ENCODE peak calls at places on chromosomes 1 and 21, in seven cellular contexts. One of them, this sample, is unnamed.
A peak's percentile ranks its signal among the peaks of the same experiment; 100 is the strongest.

GRCh38 chr1:80542231-80542630 is 1258.5 kb upstream of the ADGRL2 start:
- DNase-seq in K562: no peak
- DNase-seq in SK-N-SH: no peak
- DNase-seq in HepG2: no peak
- DNase-seq in GM12891: no peak
- DNase-seq in H1: no peak
- DNase-seq in GM12878: no peak
- DNase-seq in this sample: no peak

GRCh38 chr1:33358114-33358770 is 37.3 kb upstream of the A3GALT2 start:
- DNase-seq in K562: no peak
- DNase-seq in SK-N-SH: no peak
- DNase-seq in HepG2: no peak
- DNase-seq in GM12891: no peak
- DNase-seq in H1: no peak
- DNase-seq in GM12878: no peak
- DNase-seq in this sample: no peak

GRCh38 chr1:117110774-117111173 is 10.8 kb downstream of the TRIM45 start:
- DNase-seq in K562: no peak
- DNase-seq in SK-N-SH: no peak
- DNase-seq in HepG2: no peak
- DNase-seq in GM12891: no peak
- DNase-seq in H1: no peak
- DNase-seq in GM12878: no peak
- DNase-seq in this sample: no peak

GRCh38 chr21:32726742-32727477 is 903 bp downstream of the SYNJ1 start:
- DNase-seq in K562: peak; percentile 67
- DNase-seq in SK-N-SH: peak; percentile 34
- DNase-seq in HepG2: no peak
- DNase-seq in GM12891: peak; percentile 14
- DNase-seq in H1: no peak
- DNase-seq in GM12878: no peak
- DNase-seq in this sample: no peak

GRCh38 chr1:243346481-243346880 is 90.6 kb downstream of the SDCCAG8 start:
- DNase-seq in K562: no peak
- DNase-seq in SK-N-SH: no peak
- DNase-seq in HepG2: no peak
- DNase-seq in GM12891: no peak
- DNase-seq in H1: no peak
- DNase-seq in GM12878: no peak
- DNase-seq in this sample: no peak

GRCh38 chr1:237677979-237678378 is 212.7 kb downstream of the ZP4 start:
- DNase-seq in K562: no peak
- DNase-seq in SK-N-SH: peak; percentile 21
- DNase-seq in HepG2: no peak
- DNase-seq in GM12891: no peak
- DNase-seq in H1: no peak
- DNase-seq in GM12878: no peak
- DNase-seq in this sample: no peak

GRCh38 chr1:223052931-223053330 is 90.1 kb downstream of the TLR5 start:
- DNase-seq in K562: no peak
- DNase-seq in SK-N-SH: no peak
- DNase-seq in HepG2: no peak
- DNase-seq in GM12891: no peak
- DNase-seq in H1: no peak
- DNase-seq in GM12878: no peak
- DNase-seq in this sample: no peak

GRCh38 chr1:216554934-216555333 is 131.7 kb upstream of the USH2A start:
- DNase-seq in K562: no peak
- DNase-seq in SK-N-SH: no peak
- DNase-seq in HepG2: no peak
- DNase-seq in GM12891: no peak
- DNase-seq in H1: no peak
- DNase-seq in GM12878: no peak
- DNase-seq in this sample: no peak

GRCh38 chr1:32335951-32336867 is at the start of gene MARCKSL1:
- DNase-seq in K562: peak; percentile 92
- DNase-seq in SK-N-SH: peak; percentile 96
- DNase-seq in HepG2: peak; percentile 63
- DNase-seq in GM12891: peak; percentile 76
- DNase-seq in H1: peak; percentile 27
- DNase-seq in GM12878: no peak
- DNase-seq in this sample: peak; percentile 75
- TF ChIP-seq POLR2AphosphoS5 in K562: peak; percentile 98
- TF ChIP-seq POLR2AphosphoS5 in SK-N-SH: peak; percentile 99
- TF ChIP-seq POLR2AphosphoS5 in HepG2: peak; percentile 88
- TF ChIP-seq POLR2AphosphoS5 in GM12891: peak; percentile 93
- TF ChIP-seq POLR2AphosphoS5 in H1: peak; percentile 82
- TF ChIP-seq POLR2AphosphoS5 in GM12878: peak; percentile 97
- TF ChIP-seq POLR2AphosphoS5 in this sample: peak; percentile 88

GRCh38 chr1:84768634-84769033 is 78.4 kb upstream of the SSX2IP start:
- DNase-seq in K562: no peak
- DNase-seq in SK-N-SH: no peak
- DNase-seq in HepG2: no peak
- DNase-seq in GM12891: no peak
- DNase-seq in H1: no peak
- DNase-seq in GM12878: no peak
- DNase-seq in this sample: no peak

GRCh38 chr1:84762664-84763063 is 72.4 kb upstream of the SSX2IP start:
- DNase-seq in K562: no peak
- DNase-seq in SK-N-SH: no peak
- DNase-seq in HepG2: no peak
- DNase-seq in GM12891: no peak
- DNase-seq in H1: no peak
- DNase-seq in GM12878: no peak
- DNase-seq in this sample: no peak

GRCh38 chr1:84758968-84759491 is 68.8 kb upstream of the SSX2IP start:
- DNase-seq in K562: no peak
- DNase-seq in SK-N-SH: no peak
- DNase-seq in HepG2: no peak
- DNase-seq in GM12891: no peak
- DNase-seq in H1: no peak
- DNase-seq in GM12878: no peak
- DNase-seq in this sample: no peak

GRCh38 chr1:84759756-84760155 is 69.5 kb upstream of the SSX2IP start:
- DNase-seq in K562: no peak
- DNase-seq in SK-N-SH: no peak
- DNase-seq in HepG2: no peak
- DNase-seq in GM12891: no peak
- DNase-seq in H1: no peak
- DNase-seq in GM12878: no peak
- DNase-seq in this sample: no peak

GRCh38 chr1:84763912-84764675 is 73.8 kb upstream of the SSX2IP start:
- DNase-seq in K562: no peak
- DNase-seq in SK-N-SH: no peak
- DNase-seq in HepG2: no peak
- DNase-seq in GM12891: no peak
- DNase-seq in H1: no peak
- DNase-seq in GM12878: no peak
- DNase-seq in this sample: no peak
- TF ChIP-seq TAF1 in K562: no peak
- TF ChIP-seq TAF1 in SK-N-SH: no peak
- TF ChIP-seq TAF1 in HepG2: no peak
- TF ChIP-seq TAF1 in GM12891: no peak
- TF ChIP-seq TAF1 in H1: no peak
- TF ChIP-seq TAF1 in GM12878: no peak
- TF ChIP-seq TAF1 in this sample: no peak

DNA sequence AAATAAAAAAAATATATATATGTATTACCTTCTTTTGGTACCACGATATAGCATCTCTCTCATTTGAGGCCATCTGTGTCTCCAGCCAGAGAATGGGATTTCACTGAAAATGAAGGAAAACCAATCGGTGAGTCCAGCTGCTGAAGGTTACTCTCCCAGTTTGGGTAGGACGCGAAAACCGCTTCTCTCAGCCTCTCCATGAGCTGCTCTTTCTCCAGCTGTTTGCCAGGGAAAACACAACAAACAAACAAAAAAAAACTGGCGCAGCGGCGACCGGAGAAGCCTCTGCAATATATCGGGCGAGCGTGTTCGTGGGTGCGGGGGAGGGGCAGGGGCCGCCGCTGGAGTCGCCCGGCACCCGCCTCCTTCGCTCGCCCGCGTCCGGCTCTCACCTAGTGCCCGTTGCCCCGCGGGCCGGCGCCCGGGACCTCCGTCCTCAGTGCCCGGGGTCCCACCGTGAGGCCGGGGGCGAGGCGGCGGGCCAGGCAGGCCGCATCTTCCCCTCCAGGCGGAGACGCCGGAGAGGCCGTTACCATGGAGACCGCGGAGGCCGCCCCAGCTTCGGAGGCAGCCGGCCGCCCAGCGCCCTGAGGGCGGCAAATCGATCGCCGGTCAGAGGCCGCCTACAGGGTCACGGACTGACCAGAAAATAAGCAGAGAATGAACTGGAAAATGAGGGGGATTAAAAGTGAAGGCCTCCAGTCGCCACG is 500 bp downstream of the PHTF1 start:
- DNase-seq in K562: peak; percentile 84
- DNase-seq in SK-N-SH: peak; percentile 82
- DNase-seq in HepG2: peak; percentile 49
- DNase-seq in GM12891: peak; percentile 58
- DNase-seq in H1: peak; percentile 7
- DNase-seq in GM12878: no peak
- DNase-seq in this sample: peak; percentile 60
- TF ChIP-seq POLR2AphosphoS5 in K562: no peak
- TF ChIP-seq POLR2AphosphoS5 in SK-N-SH: no peak
- TF ChIP-seq POLR2AphosphoS5 in HepG2: no peak
- TF ChIP-seq POLR2AphosphoS5 in GM12891: no peak
- TF ChIP-seq POLR2AphosphoS5 in H1: no peak
- TF ChIP-seq POLR2AphosphoS5 in GM12878: no peak
- TF ChIP-seq POLR2AphosphoS5 in this sample: no peak

DNA sequence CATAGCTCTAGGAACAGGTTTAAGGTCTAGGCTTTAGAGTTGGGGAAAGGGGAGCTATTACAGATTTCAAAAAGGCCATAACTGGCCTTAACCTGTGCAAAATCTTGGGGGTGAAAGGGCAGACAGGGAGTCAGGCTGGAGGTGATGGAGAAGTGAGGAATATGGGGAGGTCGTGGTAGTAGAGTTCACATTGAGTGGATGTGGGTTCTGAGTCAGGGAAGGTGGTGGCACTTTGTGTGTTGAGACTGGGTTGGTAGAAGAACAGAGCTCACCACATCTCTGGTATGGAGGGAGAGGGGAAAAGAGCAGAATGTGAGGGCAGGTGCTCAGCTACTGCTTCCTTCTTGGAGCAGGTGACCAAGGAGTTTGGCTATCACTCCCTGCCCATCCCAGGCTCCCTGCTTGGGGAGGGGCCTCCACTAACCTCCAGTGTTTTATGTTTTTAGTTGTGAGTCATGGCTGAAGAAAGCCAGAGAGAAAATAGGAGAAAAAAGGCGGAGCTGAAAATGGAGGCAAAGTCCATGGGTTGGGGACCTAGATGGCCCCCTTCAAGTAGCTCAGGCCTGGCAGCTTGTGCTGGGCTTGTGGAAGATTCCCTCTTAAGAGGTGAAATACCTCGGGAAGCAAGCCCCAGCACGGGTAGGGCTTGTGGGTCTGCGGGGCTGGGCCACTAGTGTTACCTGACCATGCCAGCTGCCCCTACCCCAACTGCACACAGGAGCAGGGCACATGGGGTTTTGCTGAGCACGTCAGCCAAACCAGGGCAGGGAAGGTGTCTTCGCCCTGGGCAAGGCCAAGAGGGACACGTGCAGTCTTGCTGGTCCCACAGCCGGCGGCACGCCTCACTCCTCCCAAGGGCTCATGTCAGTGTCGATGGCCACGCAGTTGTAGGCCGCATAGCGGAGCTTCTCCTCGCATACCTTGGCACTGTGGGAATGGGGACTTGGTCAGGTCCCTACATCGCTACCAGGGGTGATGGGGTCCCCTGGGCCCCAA is 8.2 kb downstream of the HECTD3 start:
- DNase-seq in K562: peak; percentile 7
- DNase-seq in SK-N-SH: no peak
- DNase-seq in HepG2: no peak
- DNase-seq in GM12891: no peak
- DNase-seq in H1: no peak
- DNase-seq in GM12878: no peak
- DNase-seq in this sample: no peak
- TF ChIP-seq TAF1 in K562: no peak
- TF ChIP-seq TAF1 in SK-N-SH: no peak
- TF ChIP-seq TAF1 in HepG2: no peak
- TF ChIP-seq TAF1 in GM12891: no peak
- TF ChIP-seq TAF1 in H1: no peak
- TF ChIP-seq TAF1 in GM12878: no peak
- TF ChIP-seq TAF1 in this sample: no peak

GRCh38 chr21:15132781-15133180 is 68.0 kb upstream of the NRIP1 start:
- DNase-seq in K562: no peak
- DNase-seq in SK-N-SH: no peak
- DNase-seq in HepG2: no peak
- DNase-seq in GM12891: no peak
- DNase-seq in H1: no peak
- DNase-seq in GM12878: no peak
- DNase-seq in this sample: no peak

GRCh38 chr21:15128267-15128666 is 63.5 kb upstream of the NRIP1 start:
- DNase-seq in K562: no peak
- DNase-seq in SK-N-SH: no peak
- DNase-seq in HepG2: no peak
- DNase-seq in GM12891: no peak
- DNase-seq in H1: no peak
- DNase-seq in GM12878: no peak
- DNase-seq in this sample: no peak

GRCh38 chr21:15127437-15127836 is 62.6 kb upstream of the NRIP1 start:
- DNase-seq in K562: no peak
- DNase-seq in SK-N-SH: no peak
- DNase-seq in HepG2: no peak
- DNase-seq in GM12891: no peak
- DNase-seq in H1: no peak
- DNase-seq in GM12878: no peak
- DNase-seq in this sample: no peak

GRCh38 chr21:15126948-15127347 is 62.1 kb upstream of the NRIP1 start:
- DNase-seq in K562: no peak
- DNase-seq in SK-N-SH: no peak
- DNase-seq in HepG2: no peak
- DNase-seq in GM12891: no peak
- DNase-seq in H1: no peak
- DNase-seq in GM12878: no peak
- DNase-seq in this sample: no peak

DNA sequence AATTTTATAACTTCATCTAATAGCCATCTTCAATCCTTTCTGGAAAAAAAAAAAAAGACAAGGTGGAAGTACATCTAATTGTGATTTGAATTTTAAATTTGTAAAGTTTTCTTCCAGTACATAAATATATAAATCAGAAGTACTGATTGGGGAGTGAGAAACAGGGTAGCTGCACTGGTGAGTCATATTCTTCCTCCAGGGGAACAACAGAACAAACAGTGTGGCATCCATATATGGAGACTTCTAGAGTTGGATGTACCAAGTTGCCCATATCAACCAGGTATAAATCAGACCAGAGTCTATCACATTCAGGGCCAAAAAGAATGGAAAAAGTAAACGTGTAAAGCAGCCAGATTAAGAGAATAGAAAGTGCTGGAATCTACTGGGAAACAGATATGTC is 66.0 kb upstream of the NRIP1 start:
- DNase-seq in K562: no peak
- DNase-seq in SK-N-SH: no peak
- DNase-seq in HepG2: no peak
- DNase-seq in GM12891: no peak
- DNase-seq in H1: no peak
- DNase-seq in GM12878: no peak
- DNase-seq in this sample: no peak
- TF ChIP-seq POLR2AphosphoS5 in K562: no peak
- TF ChIP-seq POLR2AphosphoS5 in SK-N-SH: no peak
- TF ChIP-seq POLR2AphosphoS5 in HepG2: no peak
- TF ChIP-seq POLR2AphosphoS5 in GM12891: no peak
- TF ChIP-seq POLR2AphosphoS5 in H1: no peak
- TF ChIP-seq POLR2AphosphoS5 in GM12878: no peak
- TF ChIP-seq POLR2AphosphoS5 in this sample: no peak

GRCh38 chr1:226029093-226029496 is 30.0 kb upstream of the SDE2 start:
- DNase-seq in K562: no peak
- DNase-seq in SK-N-SH: no peak
- DNase-seq in HepG2: peak; percentile 63
- DNase-seq in GM12891: peak; percentile 47
- DNase-seq in H1: no peak
- DNase-seq in GM12878: peak; percentile 59
- DNase-seq in this sample: peak; percentile 32
- TF ChIP-seq TAF1 in K562: no peak
- TF ChIP-seq TAF1 in SK-N-SH: no peak
- TF ChIP-seq TAF1 in HepG2: no peak
- TF ChIP-seq TAF1 in GM12891: no peak
- TF ChIP-seq TAF1 in H1: no peak
- TF ChIP-seq TAF1 in GM12878: no peak
- TF ChIP-seq TAF1 in this sample: no peak

This sample was measured in GM12892.